ENCODE peak calls at places on chromosomes 7 and 10, in four cellular contexts. T is H1, N is HCT116, A is K562. D is an unnamed sample. For H3K79me2, the result is how much of the 10 kb centered on the place peaks cover.

GRCh38 chr10:93813507-93814465 is 56.0 kb downstream of the LGI1 start:
- DNase-seq in T (peak), N (peak), A (no peak), D (peak)

GRCh38 chr7:13421779-13422178 is 567.7 kb downstream of the ETV1 start:
- DNase-seq in T (no peak), N (no peak), A (no peak), D (no peak)

GRCh38 chr7:131040467-131040932 is 287.2 kb upstream of the MKLN1 start:
- DNase-seq in T (peak), N (peak), A (peak), D (peak)

GRCh38 chr10:59876695-59877094 is 29.7 kb downstream of the CCDC6 start:
- DNase-seq in T (no peak), N (no peak), A (no peak), D (no peak)

GRCh38 chr10:29615195-29615594 is 19.6 kb downstream of the SVIL start:
- DNase-seq in T (no peak), N (no peak), A (no peak), D (no peak)

GRCh38 chr7:107180378-107180777 is 11.6 kb downstream of the HBP1 start:
- DNase-seq in T (no peak), N (peak), A (no peak), D (peak)

GRCh38 chr10:104680467-104681401 is 39.6 kb downstream of the SORCS3 start:
- DNase-seq in T (peak), N (no peak), A (no peak), D (no peak)

GRCh38 chr7:45657136-45657889 is 83.1 kb downstream of the ADCY1 start:
- DNase-seq in T (no peak), N (no peak), A (no peak), D (no peak)

GRCh38 chr7:14908697-14909096 is 6.1 kb upstream of the DGKB start:
- DNase-seq in T (no peak), N (no peak), A (no peak), D (no peak)

DNA sequence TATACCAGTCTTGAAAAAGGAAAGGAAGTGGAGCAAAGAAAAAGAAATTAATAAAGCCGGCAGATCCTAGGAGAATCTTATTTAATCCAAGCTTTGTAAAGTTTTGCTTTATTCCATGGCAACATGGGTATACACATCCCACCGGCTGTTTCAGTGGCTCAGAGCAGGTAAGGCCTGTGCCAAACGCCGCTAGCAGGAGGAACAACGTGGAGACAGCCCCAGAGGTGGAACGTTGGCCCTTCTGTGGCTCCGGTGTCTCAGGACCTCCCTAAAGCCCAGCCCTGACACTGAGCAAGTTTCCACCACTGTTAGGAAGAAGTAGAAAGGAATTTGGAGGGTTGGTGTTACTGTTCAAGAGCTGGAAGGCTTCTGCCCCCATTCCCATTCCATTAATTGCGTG is 52.0 kb downstream of the EGFR start:
- DNase-seq in T (no peak), N (no peak), A (no peak), D (no peak)
- H3K79me2 ChIP-seq in T (under half), N (half or more), A (under half), D (under half)

DNA sequence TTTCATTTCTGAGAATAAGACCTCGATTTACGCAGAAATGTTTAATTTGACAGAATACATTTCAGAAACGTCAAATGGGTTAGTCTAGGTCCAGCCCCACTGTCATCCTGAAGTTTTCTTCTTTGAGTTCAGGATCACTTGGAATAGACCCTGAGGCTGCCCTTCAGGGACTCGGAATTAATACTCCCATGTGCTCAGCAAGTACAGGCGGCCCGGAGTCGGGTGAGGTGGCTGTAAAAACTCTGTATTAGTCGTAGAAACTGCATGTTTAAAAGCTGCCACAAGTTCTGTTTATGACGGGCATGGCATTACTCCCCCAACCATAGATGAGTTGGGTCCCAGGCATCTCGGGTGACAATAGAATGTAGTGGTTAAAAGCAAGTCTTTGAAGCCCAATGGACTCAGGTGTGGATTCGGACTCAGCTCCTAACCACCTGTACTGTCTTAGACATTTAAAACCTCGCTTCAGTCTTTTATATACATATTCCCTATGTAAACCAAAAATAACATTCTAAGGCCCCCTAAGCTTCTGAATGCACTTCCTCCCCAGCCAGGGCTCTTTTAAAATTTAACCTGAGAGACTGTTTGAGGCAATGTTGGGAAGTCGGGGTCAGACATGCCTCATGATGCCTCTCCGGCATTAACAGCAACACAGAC is 216.3 kb downstream of the ADARB2 start:
- DNase-seq in T (peak), N (no peak), A (no peak), D (no peak)
- TF ChIP-seq POLR2A in T (no peak), N (no peak), A (no peak), D (no peak)

GRCh38 chr10:128187788-128188185 is 61.6 kb upstream of the MKI67 start:
- DNase-seq in T (no peak), N (no peak), A (no peak), D (no peak)

GRCh38 chr10:128189176-128189575 is 63.0 kb upstream of the MKI67 start:
- DNase-seq in T (no peak), N (no peak), A (no peak), D (no peak)

GRCh38 chr10:128186959-128187787 is 61.0 kb upstream of the MKI67 start:
- DNase-seq in T (no peak), N (no peak), A (no peak), D (no peak)

DNA sequence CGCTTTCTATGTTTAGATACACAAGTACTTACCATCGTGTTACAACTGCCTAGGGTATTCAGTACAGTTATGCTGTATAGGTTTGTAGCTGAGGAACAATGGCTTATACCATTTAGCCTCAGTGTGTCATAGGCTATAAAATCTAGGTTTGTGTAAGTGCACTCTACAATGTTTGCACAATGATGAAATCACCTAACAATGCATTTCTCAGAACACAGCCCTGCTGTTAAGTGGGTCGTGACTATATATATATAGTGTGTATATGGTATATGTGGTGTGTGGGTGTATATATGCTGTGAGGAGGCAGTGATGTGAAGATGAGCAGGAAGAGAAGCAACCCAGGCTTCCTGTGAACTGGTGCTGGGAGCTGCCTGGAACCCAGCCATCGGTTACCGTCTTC is 65.6 kb upstream of the MKI67 start:
- DNase-seq in T (no peak), N (no peak), A (no peak), D (no peak)
- H3K79me2 ChIP-seq in T (under half), N (under half), A (under half), D (under half)

GRCh38 chr10:73644015-73644743 is 2.9 kb upstream of the MYOZ1 start:
- DNase-seq in T (peak), N (peak), A (peak), D (peak)
- TF ChIP-seq POLR2A in T (no peak), N (no peak), A (no peak), D (no peak)

GRCh38 chr10:80486151-80486692 is 32.1 kb downstream of the TSPAN14 start:
- DNase-seq in T (no peak), N (no peak), A (no peak), D (no peak)
- H3K79me2 ChIP-seq in T (under half), N (half or more), A (half or more), D (half or more)